ENCODE peak calls at places on chromosomes 13 and 19, in four cellular contexts. H is RPMI7951, A is spleen, U is heart right ventricle. L is an unnamed sample.
A peak's percentile ranks its signal among the peaks of the same experiment; 100 is the strongest.

GRCh38 chr19:1019980-1020867 is 699 bp downstream of the TMEM259 start:
- DNase-seq in A (peak; percentile 91), U (peak; percentile 54), H (no peak), L (no peak)

GRCh38 chr13:71876648-71877279 is 9.8 kb upstream of the DACH1 start:
- DNase-seq in U (no peak), H (no peak), A (no peak), L (no peak)

GRCh38 chr13:66765559-66765958 is 464.6 kb downstream of the PCDH9 start:
- DNase-seq in A (no peak), U (no peak), H (no peak), L (no peak)

GRCh38 chr13:102580552-102581169 is 16.1 kb upstream of the TPP2 start:
- DNase-seq in U (no peak), A (no peak), H (peak; percentile 52), L (peak; percentile 63)

GRCh38 chr13:39874331-39875055 is 219.0 kb downstream of the COG6 start:
- DNase-seq in U (no peak), H (no peak), A (no peak), L (no peak)

GRCh38 chr19:2021453-2022140 is 6.1 kb upstream of the BTBD2 start:
- DNase-seq in A (no peak), U (no peak), H (no peak), L (no peak)

GRCh38 chr13:67069117-67069767 is 160.9 kb downstream of the PCDH9 start:
- DNase-seq in A (no peak), U (no peak), H (no peak), L (no peak)

GRCh38 chr19:23867895-23868294 is 46.8 kb upstream of the ZNF726 start:
- DNase-seq in U (no peak), A (no peak), H (peak; percentile 25), L (peak; percentile 0)

GRCh38 chr19:53076984-53077383 is 26.2 kb downstream of the ZNF160 start:
- DNase-seq in H (no peak), A (no peak), U (peak; percentile 55), L (peak; percentile 12)

GRCh38 chr19:10776900-10777650 is 58.9 kb downstream of the TMED1 start:
- DNase-seq in A (no peak), H (no peak), U (no peak), L (no peak)

GRCh38 chr19:33388817-33389573 is 15.5 kb downstream of the CEBPG start:
- DNase-seq in H (no peak), U (peak; percentile 58), A (no peak), L (no peak)

GRCh38 chr13:52128714-52129700 is at the start of gene NEK5:
- DNase-seq in U (peak; percentile 70), H (peak; percentile 43), A (peak; percentile 91), L (peak; percentile 53)

GRCh38 chr19:5903054-5903501 is 512 bp downstream of the NDUFA11 start:
- DNase-seq in U (no peak), H (peak; percentile 58), A (no peak), L (peak; percentile 73)

GRCh38 chr13:51840141-51840540 is 4.8 kb downstream of the TMEM272 start:
- DNase-seq in U (no peak), A (no peak), H (no peak), L (no peak)

GRCh38 chr13:89150362-89150761 is 1479.2 kb downstream of the SLITRK5 start:
- DNase-seq in H (peak; percentile 13), A (no peak), U (no peak), L (no peak)

GRCh38 chr19:48506138-48506733 is 5.4 kb downstream of the LMTK3 start:
- DNase-seq in H (peak; percentile 60), U (no peak), A (no peak), L (peak; percentile 65)

GRCh38 chr13:110047511-110047910 is 259.4 kb downstream of the COL4A1 start:
- DNase-seq in H (peak; percentile 22), U (peak; percentile 58), A (no peak), L (no peak)

GRCh38 chr13:19910336-19911072 is 47.1 kb upstream of the ZMYM5 start:
- DNase-seq in A (no peak), U (no peak), H (peak; percentile 51), L (peak; percentile 53)

GRCh38 chr13:27053902-27054595 is 117.6 kb downstream of the USP12 start:
- DNase-seq in H (peak; percentile 78), U (no peak), A (no peak), L (peak; percentile 90)

GRCh38 chr13:47025791-47026419 is 129.1 kb upstream of the HTR2A start:
- DNase-seq in A (no peak), H (no peak), U (no peak), L (no peak)

GRCh38 chr19:53037101-53038097 is 7.1 kb upstream of the ERVV-2 start:
- DNase-seq in A (peak; percentile 70), U (peak; percentile 38), H (peak; percentile 75), L (peak; percentile 54)

GRCh38 chr19:35556025-35556590 is 7.3 kb downstream of the ATP4A start:
- DNase-seq in U (no peak), H (no peak), A (peak; percentile 55), L (no peak)

GRCh38 chr13:43331676-43332075 is 308.3 kb downstream of the DNAJC15 start:
- DNase-seq in A (no peak), U (no peak), H (no peak), L (no peak)

GRCh38 chr19:51375504-51376221 is 3.2 kb upstream of the NKG7 start:
- DNase-seq in U (no peak), A (peak; percentile 47), H (no peak), L (no peak)

GRCh38 chr13:113666951-113667701 is at the start of gene GRK1:
- DNase-seq in H (no peak), U (no peak), A (peak; percentile 72), L (no peak)

GRCh38 chr19:6736917-6737283 is 480 bp downstream of the GPR108 start:
- DNase-seq in A (peak; percentile 77), U (no peak), H (no peak), L (no peak)

GRCh38 chr19:44747739-44748425 is 626 bp upstream of the BCL3 start:
- DNase-seq in H (peak; percentile 84), A (peak; percentile 91), U (peak; percentile 78), L (peak; percentile 77)

GRCh38 chr19:28920269-28921066 is 292.5 kb downstream of the UQCRFS1 start:
- DNase-seq in H (no peak), A (no peak), U (no peak), L (no peak)

GRCh38 chr19:10454267-10454666 is 33.9 kb downstream of the PDE4A start:
- DNase-seq in A (no peak), H (no peak), U (no peak), L (no peak)

GRCh38 chr13:76707360-76707759 is 178.8 kb downstream of the KCTD12 start:
- DNase-seq in H (no peak), A (no peak), U (no peak), L (peak; percentile 32)

GRCh38 chr13:96003304-96003703 is 49.9 kb downstream of the UGGT2 start:
- DNase-seq in U (no peak), H (peak; percentile 7), A (no peak), L (no peak)

GRCh38 chr19:3176715-3177501 is 1.7 kb upstream of the S1PR4 start:
- DNase-seq in H (peak; percentile 74), U (no peak), A (peak; percentile 87), L (peak; percentile 79)

GRCh38 chr13:50589139-50589538 is 254.4 kb downstream of the DLEU7 start:
- DNase-seq in U (no peak), A (no peak), H (peak; percentile 97), L (peak; percentile 95)

GRCh38 chr19:2027361-2027760 is 11.8 kb upstream of the BTBD2 start:
- DNase-seq in U (no peak), A (no peak), H (peak; percentile 57), L (peak; percentile 37)

GRCh38 chr19:47253467-47253881 is 2.9 kb upstream of the CCDC9 start:
- DNase-seq in A (no peak), U (no peak), H (peak; percentile 82), L (peak; percentile 93)

GRCh38 chr13:27186295-27186694 is 14.7 kb upstream of the USP12 start:
- DNase-seq in U (no peak), A (no peak), H (no peak), L (no peak)

L was measured in EL.